ENCODE peak calls at places on chromosomes 2 and 18, in eight cellular contexts. P is lower lobe of right lung; T is CD8-positive, alpha-beta T cell; E is tibial nerve; Q is ovary; Y is fibroblast of lung; L is left ventricle myocardium inferior; M is kidney. S is an unnamed sample.
A peak's percentile ranks its signal among the peaks of the same experiment; 100 is the strongest.

GRCh38 chr18:23183356-23184150 is 48.3 kb downstream of the CABLES1 start:
- DNase-seq in P (no peak), T (no peak), E (no peak), Q (no peak), Y (peak; percentile 94), L (no peak), M (no peak), S (no peak)

GRCh38 chr2:168097431-168097830 is 150.0 kb downstream of the STK39 start:
- DNase-seq in P (no peak), T (no peak), E (no peak), Q (no peak), Y (peak; percentile 25), L (no peak), M (no peak), S (no peak)

GRCh38 chr2:191215205-191215604 is 30.0 kb upstream of the MYO1B start:
- DNase-seq in P (no peak), T (no peak), E (no peak), Q (no peak), Y (no peak), L (no peak), M (no peak), S (no peak)

GRCh38 chr2:8477511-8478132 is 204.2 kb upstream of the ID2 start:
- DNase-seq in P (peak; percentile 50), T (no peak), E (no peak), Q (no peak), Y (no peak), L (no peak), M (no peak), S (no peak)

GRCh38 chr2:109527846-109528705 is 85.7 kb downstream of the SEPTIN10 start:
- DNase-seq in P (no peak), T (no peak), E (no peak), Q (no peak), Y (no peak), L (no peak), M (peak; percentile 43), S (no peak)

GRCh38 chr2:177242136-177242987 is 22.2 kb downstream of the NFE2L2 start:
- DNase-seq in P (no peak), T (no peak), E (no peak), Q (no peak), Y (peak; percentile 97), L (no peak), M (no peak), S (no peak)

GRCh38 chr18:47168913-47169312 is 7.3 kb downstream of the IER3IP1 start:
- DNase-seq in P (no peak), T (no peak), E (no peak), Q (no peak), Y (no peak), L (no peak), M (no peak), S (no peak)

GRCh38 chr2:112850588-112850987 is 14.0 kb upstream of the IL1B start:
- DNase-seq in P (no peak), T (no peak), E (no peak), Q (no peak), Y (no peak), L (no peak), M (no peak), S (no peak)

GRCh38 chr2:27009716-27010115 is 23.0 kb upstream of the TMEM214 start:
- DNase-seq in P (no peak), T (no peak), E (no peak), Q (no peak), Y (no peak), L (no peak), M (no peak), S (no peak)

GRCh38 chr2:232455426-232456255 is at the start of gene ALPI:
- DNase-seq in P (peak; percentile 32), T (no peak), E (no peak), Q (no peak), Y (no peak), L (no peak), M (no peak), S (peak; percentile 14)

GRCh38 chr2:223199531-223200506 is 147.8 kb downstream of the KCNE4 start:
- DNase-seq in P (no peak), T (no peak), E (no peak), Q (no peak), Y (no peak), L (no peak), M (no peak), S (no peak)

GRCh38 chr2:133605031-133605773 is 36.9 kb upstream of the NCKAP5 start:
- DNase-seq in P (no peak), T (no peak), E (no peak), Q (no peak), Y (peak; percentile 54), L (no peak), M (no peak), S (no peak)

GRCh38 chr2:238133499-238134392 is 4.7 kb upstream of the KLHL30 start:
- DNase-seq in P (peak; percentile 26), T (no peak), E (no peak), Q (no peak), Y (no peak), L (peak; percentile 10), M (peak; percentile 64), S (no peak)

GRCh38 chr2:205748660-205749059 is 66.4 kb downstream of the NRP2 start:
- DNase-seq in P (no peak), T (no peak), E (no peak), Q (no peak), Y (peak; percentile 80), L (no peak), M (no peak), S (no peak)

GRCh38 chr2:230933521-230934180 is 8.6 kb upstream of the GPR55 start:
- DNase-seq in P (peak; percentile 27), T (no peak), E (no peak), Q (no peak), Y (no peak), L (no peak), M (no peak), S (no peak)

DNA sequence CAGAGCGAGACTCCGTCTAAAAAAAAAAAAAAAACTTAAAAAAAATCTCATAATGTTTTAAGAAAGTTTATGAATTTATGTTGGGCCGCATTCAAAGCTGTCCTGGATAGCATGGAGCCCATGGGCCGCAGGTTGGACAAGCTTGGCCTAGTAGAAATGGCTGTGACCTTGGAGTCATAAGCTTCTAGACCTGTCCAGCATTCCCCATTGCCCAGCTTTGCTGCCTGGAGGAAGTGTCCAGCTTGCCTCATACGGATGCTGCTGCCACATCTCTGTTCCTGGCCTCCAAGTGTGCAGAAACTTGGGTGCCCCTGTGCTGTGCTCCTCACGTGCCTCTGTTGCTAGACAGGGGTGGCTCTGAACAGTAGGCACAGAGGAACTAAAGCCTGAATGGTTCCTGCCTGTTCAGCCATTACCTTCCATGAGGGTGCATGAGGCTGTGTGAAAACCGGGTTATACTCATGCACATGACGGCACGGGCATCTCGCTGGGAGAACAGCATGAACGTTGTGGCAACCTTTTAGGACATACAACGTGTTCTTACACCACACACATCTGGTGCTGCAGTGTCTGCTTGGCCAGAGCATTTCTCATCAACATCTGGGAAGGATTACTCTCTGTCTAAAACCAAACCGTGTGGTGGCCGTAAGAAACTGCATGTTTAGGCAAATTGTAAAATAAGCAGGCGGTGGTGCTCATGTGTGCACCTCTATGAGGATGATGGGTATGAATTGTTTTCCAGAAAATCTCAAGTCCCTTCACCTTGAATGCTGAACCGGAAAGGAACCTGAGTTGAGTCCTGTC is 38.2 kb downstream of the FHOD3 start:
- DNase-seq in P (no peak), T (no peak), E (no peak), Q (no peak), Y (no peak), L (no peak), M (peak; percentile 45), S (no peak)
- TF ChIP-seq CTCF in P (no peak), T (no peak), E (no peak), Q (no peak), Y (peak; percentile 19), L (no peak), M (no peak), S (no peak)

GRCh38 chr2:216351172-216351925 is 20.9 kb downstream of the MARCHF4 start:
- DNase-seq in P (no peak), T (no peak), E (no peak), Q (no peak), Y (peak; percentile 50), L (no peak), M (no peak), S (no peak)

GRCh38 chr2:216350214-216350789 is 22.0 kb downstream of the MARCHF4 start:
- DNase-seq in P (no peak), T (peak; percentile 22), E (no peak), Q (no peak), Y (peak; percentile 64), L (no peak), M (no peak), S (no peak)

GRCh38 chr2:216355738-216356137 is 16.5 kb downstream of the MARCHF4 start:
- DNase-seq in P (no peak), T (no peak), E (no peak), Q (no peak), Y (no peak), L (no peak), M (no peak), S (no peak)

GRCh38 chr2:216352653-216353270 is 19.5 kb downstream of the MARCHF4 start:
- DNase-seq in P (no peak), T (no peak), E (no peak), Q (no peak), Y (peak; percentile 55), L (no peak), M (no peak), S (no peak)

DNA sequence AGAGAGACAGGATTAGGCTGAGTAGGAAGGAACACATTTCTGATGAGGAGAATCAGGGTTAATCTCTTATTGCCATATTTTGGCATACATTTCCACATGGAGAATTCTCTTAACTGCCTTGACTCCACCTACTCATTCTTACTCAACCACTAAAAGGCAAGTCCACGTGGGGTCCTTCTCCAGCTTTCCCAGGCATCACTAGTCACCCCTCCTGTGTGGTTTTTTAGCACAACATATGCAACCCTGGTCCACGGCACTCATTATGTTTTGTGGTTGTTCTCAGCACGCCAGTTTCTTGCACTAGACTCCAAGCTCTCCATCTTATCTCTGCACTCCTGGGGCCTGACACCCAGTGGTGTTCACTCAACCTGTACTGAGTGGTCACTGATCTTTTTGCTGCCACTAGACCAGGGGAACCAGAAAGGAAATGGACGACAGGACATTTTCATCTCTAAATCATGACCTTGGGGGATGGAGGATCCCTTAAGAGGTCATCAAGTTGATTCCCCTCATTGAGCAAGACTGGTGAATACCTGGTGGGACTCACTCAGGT is 18.0 kb downstream of the MARCHF4 start:
- DNase-seq in P (no peak), T (no peak), E (no peak), Q (no peak), Y (peak; percentile 72), L (no peak), M (no peak), S (no peak)
- H3K4me1 ChIP-seq in P (no peaks in the 10 kb centered on the region), T (peaks cover 58% of the 10 kb centered on the region), E (no peaks in the 10 kb centered on the region), Q (no peaks in the 10 kb centered on the region), Y (peaks cover 20% of the 10 kb centered on the region), L (no peaks in the 10 kb centered on the region), M (no peaks in the 10 kb centered on the region), S (no peaks in the 10 kb centered on the region)

DNA sequence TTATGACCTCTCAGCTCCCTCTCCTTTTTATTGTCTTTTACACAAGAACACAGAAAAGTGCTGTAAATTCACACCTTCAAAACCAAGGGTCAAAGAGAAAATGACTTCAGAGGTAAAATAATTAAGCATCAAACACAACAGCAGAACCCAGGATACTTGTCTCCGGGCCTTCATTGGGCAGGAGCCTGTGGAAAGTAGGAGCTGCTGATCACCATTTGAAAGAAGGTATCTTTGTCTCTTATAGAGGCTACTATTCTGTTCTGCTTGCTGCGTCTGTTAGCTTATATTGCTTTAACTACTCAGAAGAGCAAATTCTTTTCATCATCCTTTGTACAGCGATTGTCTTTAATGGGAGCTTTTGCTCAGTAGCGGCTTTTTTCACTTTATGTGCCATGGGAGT is 261.1 kb downstream of the PTGR3 start:
- DNase-seq in P (no peak), T (no peak), E (no peak), Q (no peak), Y (no peak), L (no peak), M (no peak), S (no peak)
- H3K27ac ChIP-seq in P (no peak overlapping the region), T (no peak overlapping the region), E (no peak overlapping the region), Q (no peak overlapping the region), Y (no peak overlapping the region), L (no peak overlapping the region), M (no peak overlapping the region), S (no peak overlapping the region)

GRCh38 chr2:11093467-11093866 is 61.8 kb upstream of the SLC66A3 start:
- DNase-seq in P (no peak), T (no peak), E (no peak), Q (no peak), Y (no peak), L (no peak), M (no peak), S (no peak)
- TF ChIP-seq CTCF in P (no peak), T (no peak), E (no peak), Q (no peak), Y (no peak), L (no peak), M (no peak), S (no peak)

S was measured in cardiac muscle cell.